ENCODE peak calls at places on chromosomes 6 and 20, in ten cellular contexts. S is AG09319; X is frontal cortex; Q is AG04449; A is CD8-positive, alpha-beta T cell; B is prostate gland; M is cerebellum; U is aorta; H is stimulated activated CD4-positive, alpha-beta T cell treated with anti-CD3 and anti-CD28 coated beads, Interleukin-4, amount 100 ng/mL, for 24 hours; N is ascending aorta. Y is an unnamed sample.

GRCh38 chr6:2957696-2958330 is 13.6 kb downstream of the SERPINB6 start:
- DNase-seq in S (no peak), M (no peak), X (no peak), U (no peak), B (no peak), Q (no peak), H (no peak), N (peak), A (no peak), Y (no peak)

GRCh38 chr20:35305682-35306556 is 13.7 kb upstream of the FAM83C start:
- DNase-seq in N (peak), Q (peak), B (no peak), X (no peak), M (no peak), U (peak), H (peak), S (peak), A (no peak), Y (no peak)

GRCh38 chr20:47557791-47558190 is 56.1 kb downstream of the NCOA3 start:
- DNase-seq in H (no peak), N (no peak), X (no peak), A (no peak), B (no peak), Q (no peak), S (no peak), U (no peak), M (no peak), Y (no peak)

GRCh38 chr20:10837901-10838300 is 164.1 kb upstream of the JAG1 start:
- DNase-seq in M (no peak), S (no peak), B (no peak), H (no peak), N (no peak), U (no peak), X (no peak), A (no peak), Q (no peak), Y (no peak)

GRCh38 chr6:5302995-5303622 is 41.8 kb downstream of the FARS2 start:
- DNase-seq in H (peak), Q (no peak), A (peak), N (no peak), B (peak), M (peak), U (no peak), X (no peak), S (no peak), Y (peak)

GRCh38 chr6:37176268-37177082 is 6.5 kb downstream of the PIM1 start:
- DNase-seq in A (no peak), N (no peak), H (no peak), Q (no peak), X (no peak), S (no peak), M (no peak), B (no peak), U (no peak), Y (no peak)

GRCh38 chr6:37657117-37657886 is 40.4 kb downstream of the MDGA1 start:
- DNase-seq in X (no peak), N (no peak), U (no peak), H (no peak), S (no peak), Q (no peak), A (no peak), B (peak), M (peak), Y (no peak)

GRCh38 chr20:54002056-54002575 is 68.3 kb downstream of the BCAS1 start:
- DNase-seq in A (no peak), M (no peak), X (no peak), S (no peak), H (no peak), B (no peak), Q (no peak), U (no peak), N (no peak), Y (no peak)

GRCh38 chr6:53492860-53493634 is 51.9 kb downstream of the GCLC start:
- DNase-seq in M (peak), U (no peak), B (peak), H (peak), S (peak), N (no peak), A (no peak), Q (no peak), X (peak), Y (no peak)

GRCh38 chr6:151389640-151390275 is 1.6 kb downstream of the ZBTB2 start:
- DNase-seq in U (peak), X (peak), H (peak), B (peak), S (no peak), Q (no peak), N (peak), A (no peak), M (peak), Y (no peak)

GRCh38 chr20:54515788-54516324 is 40.5 kb downstream of the DOK5 start:
- DNase-seq in S (no peak), X (no peak), U (no peak), B (no peak), A (no peak), H (no peak), M (no peak), Q (no peak), N (no peak), Y (no peak)

GRCh38 chr6:68032217-68032616 is 602.9 kb upstream of the ADGRB3 start:
- DNase-seq in X (no peak), B (no peak), U (no peak), M (no peak), Q (no peak), N (no peak), H (no peak), S (no peak), A (no peak), Y (no peak)

Y was measured in GM12891.